ENCODE peak calls at places on chromosomes 3 and 15, in six cellular contexts. J is epithelial cell of esophagus, L is A549, Z is psoas muscle, S is body of pancreas, Y is fibroblast of lung. W is an unnamed sample.

GRCh38 chr3:36957862-36958686 is 13.2 kb upstream of the TRANK1 start:
- DNase-seq in J (peak; percentile 93), L (peak; percentile 56), Z (no peak), S (no peak), Y (peak; percentile 32), W (peak; percentile 72)

GRCh38 chr3:99579965-99580364 is 58.4 kb upstream of the COL8A1 start:
- DNase-seq in J (no peak), L (no peak), Z (no peak), S (no peak), Y (no peak), W (no peak)

GRCh38 chr15:34279341-34279740 is 54.5 kb downstream of the EMC4 start:
- DNase-seq in J (peak; percentile 47), L (peak; percentile 10), Z (no peak), S (no peak), Y (no peak), W (peak; percentile 75)

GRCh38 chr3:115961390-115961789 is 338.1 kb downstream of the GAP43 start:
- DNase-seq in J (peak; percentile 31), L (no peak), Z (no peak), S (no peak), Y (no peak), W (peak; percentile 12)

GRCh38 chr3:23810342-23811116 is 4.8 kb downstream of the UBE2E1 start:
- DNase-seq in J (peak; percentile 29), L (peak; percentile 64), Z (peak; percentile 61), S (peak; percentile 63), Y (peak; percentile 37), W (no peak)

GRCh38 chr3:147924755-147925154 is 515.6 kb downstream of the ZIC1 start:
- DNase-seq in J (peak; percentile 5), L (no peak), Z (no peak), S (no peak), Y (peak; percentile 39), W (peak; percentile 13)

GRCh38 chr15:69719527-69719926 is 266.9 kb downstream of the RPLP1 start:
- DNase-seq in J (no peak), L (no peak), Z (no peak), S (peak; percentile 20), Y (no peak), W (no peak)

GRCh38 chr3:14486460-14486859 is 53.7 kb downstream of the GRIP2 start:
- DNase-seq in J (no peak), L (no peak), Z (no peak), S (no peak), Y (no peak), W (no peak)

GRCh38 chr3:46684881-46685280 is 8.6 kb downstream of the ALS2CL start:
- DNase-seq in J (no peak), L (no peak), Z (no peak), S (no peak), Y (no peak), W (no peak)

GRCh38 chr3:132543016-132543739 is 53.9 kb upstream of the ACKR4 start:
- DNase-seq in J (peak; percentile 70), L (peak; percentile 28), Z (no peak), S (no peak), Y (peak; percentile 95), W (peak; percentile 95)

GRCh38 chr3:148937477-148937876 is 53.9 kb upstream of the GYG1 start:
- DNase-seq in J (no peak), L (no peak), Z (no peak), S (no peak), Y (peak; percentile 51), W (no peak)

GRCh38 chr3:136577791-136578190 is 174.4 kb downstream of the STAG1 start:
- DNase-seq in J (no peak), L (no peak), Z (no peak), S (no peak), Y (no peak), W (no peak)

GRCh38 chr3:9915252-9916141 is 1.4 kb upstream of the IL17RC start:
- DNase-seq in J (no peak), L (no peak), Z (peak; percentile 76), S (peak; percentile 80), Y (peak; percentile 59), W (peak; percentile 47)

GRCh38 chr15:43748376-43748775 is 2.1 kb downstream of the PDIA3 start:
- DNase-seq in J (peak; percentile 27), L (no peak), Z (no peak), S (no peak), Y (peak; percentile 36), W (peak; percentile 48)

GRCh38 chr3:134364061-134364935 is 9.9 kb downstream of the AMOTL2 start:
- DNase-seq in J (peak; percentile 95), L (peak; percentile 93), Z (peak; percentile 96), S (peak; percentile 94), Y (peak; percentile 95), W (peak; percentile 98)

GRCh38 chr3:57852896-57853295 is 96.8 kb downstream of the SLMAP start:
- DNase-seq in J (peak; percentile 20), L (peak; percentile 13), Z (no peak), S (no peak), Y (peak; percentile 54), W (peak; percentile 66)
- TF ChIP-seq CTCF in J (no peak), L (peak; percentile 43), Z (peak; percentile 35), S (no peak), Y (no peak), W (peak; percentile 29)

GRCh38 chr3:160403796-160404510 is 4.5 kb downstream of the SMC4 start:
- DNase-seq in J (peak; percentile 9), L (no peak), Z (no peak), S (no peak), Y (peak; percentile 56), W (peak; percentile 51)
- H3K4me3 ChIP-seq in J (peak overlapping the region; percentile 98), L (peak overlapping the region; percentile 90), Z (no peak overlapping the region), S (no peak overlapping the region), Y (peak overlapping the region; percentile 78), W (peak overlapping the region; percentile 36)

GRCh38 chr3:68206524-68207117 is 552.2 kb upstream of the SUCLG2 start:
- DNase-seq in J (no peak), L (peak; percentile 8), Z (no peak), S (no peak), Y (no peak), W (no peak)
- TF ChIP-seq CTCF in J (no peak), L (no peak), Z (no peak), S (no peak), Y (no peak), W (no peak)

GRCh38 chr15:74172751-74173544 is 562 bp upstream of the ISLR start:
- DNase-seq in J (no peak), L (no peak), Z (peak; percentile 74), S (peak; percentile 24), Y (peak; percentile 59), W (peak; percentile 90)

GRCh38 chr15:74174966-74175270 is 1.4 kb downstream of the ISLR start:
- DNase-seq in J (no peak), L (no peak), Z (no peak), S (no peak), Y (no peak), W (no peak)

GRCh38 chr15:74175271-74176191 is 2.0 kb downstream of the ISLR start:
- DNase-seq in J (no peak), L (no peak), Z (no peak), S (no peak), Y (no peak), W (no peak)

GRCh38 chr15:74173545-74174215 is at the start of gene ISLR:
- DNase-seq in J (no peak), L (no peak), Z (no peak), S (no peak), Y (peak; percentile 76), W (peak; percentile 98)

DNA sequence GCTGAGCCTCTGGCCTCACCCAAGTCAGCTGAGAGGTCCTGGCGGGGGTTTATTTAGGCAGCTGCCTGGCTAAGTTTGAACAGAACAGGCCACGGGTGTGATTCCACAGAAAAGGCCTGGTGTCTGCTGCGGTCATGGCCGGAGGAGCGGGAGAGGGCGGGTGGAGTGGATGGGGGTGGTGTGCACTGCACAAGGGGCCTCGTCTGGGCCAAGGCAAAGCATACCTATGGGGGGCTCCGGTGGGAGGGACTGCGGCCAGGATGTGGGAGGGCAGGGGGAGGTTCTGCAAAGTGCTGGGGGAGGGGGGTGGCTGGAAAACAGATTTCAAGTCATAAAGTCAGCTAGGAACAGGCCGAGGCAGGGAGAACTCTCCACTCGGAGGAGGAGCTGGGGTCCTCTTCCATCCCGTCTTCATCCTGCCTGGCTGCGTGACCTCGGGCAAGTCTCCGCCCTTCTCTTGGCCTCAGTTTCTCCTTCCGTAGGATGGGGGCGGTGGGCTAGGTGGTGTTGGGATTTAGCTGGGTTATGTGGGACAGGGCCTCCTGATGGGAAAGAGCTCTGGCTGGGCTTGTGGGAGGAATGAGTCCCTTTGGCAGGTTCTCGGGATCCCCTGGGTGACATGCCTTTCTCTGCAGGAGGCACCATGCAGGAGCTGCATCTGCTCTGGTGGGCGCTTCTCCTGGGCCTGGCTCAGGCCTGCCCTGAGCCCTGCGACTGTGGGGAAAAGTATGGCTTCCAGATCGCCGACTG is 881 bp downstream of the ISLR start:
- DNase-seq in J (no peak), L (no peak), Z (no peak), S (no peak), Y (peak; percentile 41), W (peak; percentile 74)
- H3K4me3 ChIP-seq in J (no peak overlapping the region), L (no peak overlapping the region), Z (peak overlapping the region; percentile 34), S (no peak overlapping the region), Y (peak overlapping the region; percentile 17), W (peak overlapping the region; percentile 77)

GRCh38 chr3:63662500-63662899 is 10.0 kb downstream of the SNTN start:
- DNase-seq in J (peak; percentile 46), L (no peak), Z (no peak), S (peak; percentile 28), Y (no peak), W (peak; percentile 25)
- TF ChIP-seq CTCF in J (peak; percentile 34), L (no peak), Z (no peak), S (no peak), Y (no peak), W (no peak)

GRCh38 chr3:196643201-196643749 is 3.8 kb downstream of the NRROS start:
- DNase-seq in J (no peak), L (no peak), Z (no peak), S (no peak), Y (no peak), W (no peak)
- H3K4me3 ChIP-seq in J (no peak overlapping the region), L (no peak overlapping the region), Z (no peak overlapping the region), S (no peak overlapping the region), Y (no peak overlapping the region), W (no peak overlapping the region)